ENCODE peak calls at places on chromosome X, in four cellular contexts. D is mucosa of descending colon, H is AG10803, J is lower leg skin. P is an unnamed sample.

GRCh38 chrX:73127700-73128241 is 48.5 kb upstream of the PABPC1L2A start:
- DNase-seq in D (peak; percentile 38), H (peak; percentile 11), J (no peak), P (peak; percentile 40)

GRCh38 chrX:11899091-11899490 is 141.1 kb downstream of the MSL3 start:
- DNase-seq in J (no peak), D (no peak), H (peak; percentile 9), P (no peak)

GRCh38 chrX:85375333-85375738 is 4.1 kb downstream of the POF1B start:
- DNase-seq in H (no peak), D (no peak), J (no peak), P (no peak)

GRCh38 chrX:275967-276587 is 5.1 kb upstream of the PLCXD1 start:
- DNase-seq in H (peak; percentile 53), J (peak; percentile 76), D (peak; percentile 89), P (peak; percentile 97)

GRCh38 chrX:39821709-39822095 is 276.1 kb downstream of the BCOR start:
- DNase-seq in D (no peak), H (no peak), J (no peak), P (no peak)

GRCh38 chrX:41720125-41720780 is 3.7 kb upstream of the GPR82 start:
- DNase-seq in D (peak; percentile 65), J (no peak), H (no peak), P (no peak)

GRCh38 chrX:108199691-108200090 is 108.1 kb downstream of the ATG4A start:
- DNase-seq in J (no peak), H (peak; percentile 6), D (no peak), P (no peak)

GRCh38 chrX:70755850-70756249 is 152.7 kb downstream of the TEX11 start:
- DNase-seq in J (no peak), D (peak; percentile 54), H (no peak), P (no peak)

GRCh38 chrX:16188687-16189086 is 21.4 kb downstream of the MAGEB17 start:
- DNase-seq in J (no peak), H (peak; percentile 14), D (no peak), P (no peak)

GRCh38 chrX:150574824-150575409 is 6.5 kb downstream of the MTM1 start:
- DNase-seq in H (no peak), J (no peak), D (no peak), P (no peak)

GRCh38 chrX:41335590-41336331 is 1.8 kb downstream of the DDX3X start:
- DNase-seq in D (no peak), J (no peak), H (peak; percentile 80), P (no peak)

GRCh38 chrX:71292669-71293379 is 8.7 kb upstream of the ITGB1BP2 start:
- DNase-seq in D (no peak), H (peak; percentile 40), J (no peak), P (no peak)

GRCh38 chrX:78555401-78555980 is 103.6 kb downstream of the RTL3 start:
- DNase-seq in H (no peak), D (no peak), J (no peak), P (no peak)

GRCh38 chrX:118976599-118977340 is 2.4 kb downstream of the LONRF3 start:
- DNase-seq in D (peak; percentile 85), H (no peak), J (peak; percentile 18), P (peak; percentile 68)

GRCh38 chrX:65745992-65746391 is 78.5 kb downstream of the MSN start:
- DNase-seq in D (no peak), J (no peak), H (no peak), P (no peak)

GRCh38 chrX:39773923-39774803 is 323.6 kb downstream of the BCOR start:
- DNase-seq in J (no peak), D (no peak), H (no peak), P (no peak)

GRCh38 chrX:65685112-65685511 is 17.7 kb downstream of the MSN start:
- DNase-seq in H (no peak), J (no peak), D (no peak), P (no peak)

GRCh38 chrX:1418901-1419544 is 27.1 kb upstream of the SLC25A6 start:
- DNase-seq in H (no peak), D (no peak), J (no peak), P (no peak)

GRCh38 chrX:39335447-39336235 is 534.4 kb downstream of the MID1IP1 start:
- DNase-seq in D (no peak), J (peak; percentile 19), H (no peak), P (no peak)

GRCh38 chrX:153478746-153479145 is 8.4 kb upstream of the HAUS7 start:
- DNase-seq in D (no peak), H (no peak), J (no peak), P (no peak)

GRCh38 chrX:115234220-115234557 is 293 bp upstream of the LRCH2 start:
- DNase-seq in D (no peak), J (no peak), H (peak; percentile 5), P (no peak)

GRCh38 chrX:107718156-107718621 is 57.4 kb downstream of the TSC22D3 start:
- DNase-seq in D (no peak), H (peak; percentile 79), J (peak; percentile 88), P (peak; percentile 48)

GRCh38 chrX:147602297-147602696 is 309.4 kb upstream of the FMR1 start:
- DNase-seq in H (no peak), D (no peak), J (no peak), P (no peak)

GRCh38 chrX:150731795-150732194 is 38.6 kb downstream of the MTMR1 start:
- DNase-seq in D (no peak), J (peak; percentile 27), H (peak; percentile 94), P (no peak)

GRCh38 chrX:106874075-106874474 is 29.1 kb downstream of the RIPPLY1 start:
- DNase-seq in H (peak; percentile 24), J (no peak), D (no peak), P (no peak)

GRCh38 chrX:130902446-130902782 is 595 bp downstream of the ENOX2 start:
- DNase-seq in H (no peak), D (no peak), J (no peak), P (no peak)

GRCh38 chrX:74351760-74352159 is 47.8 kb downstream of the ZCCHC13 start:
- DNase-seq in D (no peak), H (peak; percentile 3), J (no peak), P (no peak)

GRCh38 chrX:75365243-75365975 is 91.5 kb downstream of the UPRT start:
- DNase-seq in H (no peak), J (no peak), D (no peak), P (no peak)

GRCh38 chrX:107775000-107775733 is 420 bp downstream of the TSC22D3 start:
- DNase-seq in J (no peak), H (no peak), D (no peak), P (no peak)

GRCh38 chrX:102934624-102935023 is 2.4 kb upstream of the RAB40AL start:
- DNase-seq in D (no peak), J (peak; percentile 12), H (peak; percentile 30), P (no peak)
- TF ChIP-seq CTCF in D (peak; percentile 27), J (no peak), H (peak; percentile 72), P (peak; percentile 72)

GRCh38 chrX:63012574-63012973 is 338.6 kb downstream of the SPIN4 start:
- DNase-seq in J (no peak), D (no peak), H (no peak), P (no peak)
- TF ChIP-seq CTCF in J (no peak), D (no peak), H (no peak), P (peak; percentile 35)

GRCh38 chrX:125826080-125826479 is 340.0 kb downstream of the DCAF12L2 start:
- DNase-seq in J (no peak), H (no peak), D (no peak), P (no peak)
- TF ChIP-seq CTCF in J (no peak), H (no peak), D (no peak), P (peak; percentile 50)

DNA sequence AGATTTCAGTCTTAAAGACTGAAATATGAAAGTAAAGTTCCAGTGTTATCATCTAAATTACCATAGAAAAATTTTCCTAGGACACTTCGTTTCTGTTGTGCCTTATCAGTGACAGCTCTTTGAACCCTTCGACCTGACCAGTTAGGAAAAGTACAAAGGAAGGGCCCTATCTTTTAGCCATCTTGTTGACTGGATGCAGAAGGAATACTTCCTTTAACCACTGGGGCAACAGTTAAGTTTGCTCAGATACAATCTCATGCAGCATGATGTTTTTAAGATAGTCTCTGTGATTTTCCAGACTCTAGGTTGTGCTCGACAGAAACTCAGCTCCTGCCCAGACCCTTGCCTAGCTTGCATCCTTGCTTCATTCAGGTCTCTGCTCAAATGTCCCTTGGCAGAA is 210.5 kb upstream of the RPS6KA3 start:
- DNase-seq in J (no peak), D (no peak), H (no peak), P (no peak)
- TF ChIP-seq CTCF in J (no peak), D (no peak), H (no peak), P (no peak)

GRCh38 chrX:49100704-49101628 is 21.3 kb upstream of the WDR45 start:
- DNase-seq in D (peak; percentile 93), J (peak; percentile 88), H (peak; percentile 87), P (peak; percentile 94)

GRCh38 chrX:49102221-49102620 is 21.3 kb downstream of the GPKOW start:
- DNase-seq in H (no peak), J (no peak), D (no peak), P (peak; percentile 81)

GRCh38 chrX:49103637-49104036 is 19.9 kb downstream of the GPKOW start:
- DNase-seq in H (no peak), D (no peak), J (no peak), P (no peak)

GRCh38 chrX:49106296-49106695 is 17.2 kb downstream of the GPKOW start:
- DNase-seq in J (no peak), D (no peak), H (no peak), P (no peak)

GRCh38 chrX:49101629-49101984 is 21.9 kb upstream of the WDR45 start:
- DNase-seq in J (no peak), H (no peak), D (no peak), P (no peak)
- TF ChIP-seq CTCF in J (no peak), H (no peak), D (no peak), P (no peak)

DNA sequence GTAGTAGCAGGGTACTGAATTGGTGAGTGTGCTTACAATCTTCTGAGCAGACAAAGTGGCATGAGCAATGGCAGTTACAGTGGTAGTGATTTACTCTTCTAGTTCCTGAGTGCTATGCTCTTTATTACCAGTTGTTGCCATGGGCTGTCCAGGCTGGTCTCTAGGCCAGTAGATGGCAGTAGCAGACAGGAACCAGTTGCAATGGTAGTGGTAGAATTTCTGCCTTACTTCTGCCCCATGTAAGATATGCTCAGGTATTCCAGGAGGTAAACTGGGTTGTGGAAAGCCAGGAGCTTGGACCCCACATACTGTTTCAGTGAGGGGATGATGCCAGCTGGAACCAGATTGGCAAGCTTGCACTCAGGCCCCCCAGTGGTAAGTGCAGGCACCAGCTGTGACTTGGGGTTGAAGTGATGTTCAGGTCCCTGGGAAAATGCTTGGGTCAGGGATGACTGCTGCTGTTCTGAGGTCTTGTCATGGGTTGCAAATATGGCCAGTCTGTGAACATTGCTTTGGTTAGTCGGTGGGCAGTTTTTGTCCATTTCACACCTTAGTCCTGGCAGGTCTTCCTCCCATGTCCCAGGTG is 63.0 kb upstream of the ZXDB start:
- DNase-seq in D (no peak), H (peak; percentile 1), J (no peak), P (no peak)
- TF ChIP-seq CTCF in D (no peak), H (peak; percentile 37), J (no peak), P (peak; percentile 51)